ENCODE peak calls at places on chromosomes 7 and 10, in ten cellular contexts. T, V, X, B, F, M, H, I, S and D are unnamed samples.

GRCh38 chr7:16129431-16130126 is 291.8 kb downstream of the CRPPA start:
- DNase-seq in T (no peak), V (no peak), X (no peak), B (no peak), F (no peak), M (no peak), H (no peak), I (no peak), S (no peak), D (no peak)

GRCh38 chr7:118872568-118872967 is 648.1 kb downstream of the ANKRD7 start:
- DNase-seq in T (no peak), V (no peak), X (no peak), B (no peak), F (peak), M (no peak), H (no peak), I (no peak), S (peak), D (no peak)

GRCh38 chr7:18426564-18427226 is 68.9 kb upstream of the HDAC9 start:
- DNase-seq in T (no peak), V (no peak), X (no peak), B (no peak), F (no peak), M (no peak), H (no peak), I (no peak), S (no peak), D (no peak)

GRCh38 chr10:132602610-132603009 is 65.0 kb downstream of the INPP5A start:
- DNase-seq in T (no peak), V (no peak), X (no peak), B (no peak), F (no peak), M (no peak), H (no peak), I (no peak), S (no peak), D (no peak)

GRCh38 chr7:30225863-30226361 is 58.5 kb upstream of the ZNRF2 start:
- DNase-seq in T (peak), V (peak), X (peak), B (peak), F (peak), M (peak), H (no peak), I (no peak), S (peak), D (no peak)

GRCh38 chr7:10780400-10780747 is 193.3 kb upstream of the PHF14 start:
- DNase-seq in T (no peak), V (no peak), X (no peak), B (no peak), F (no peak), M (no peak), H (no peak), I (no peak), S (no peak), D (no peak)

GRCh38 chr10:132382231-132382922 is 14.6 kb upstream of the PWWP2B start:
- DNase-seq in T (no peak), V (peak), X (no peak), B (peak), F (no peak), M (no peak), H (peak), I (no peak), S (no peak), D (no peak)

GRCh38 chr10:117148284-117148683 is 10.2 kb upstream of the VAX1 start:
- DNase-seq in T (no peak), V (no peak), X (no peak), B (no peak), F (no peak), M (no peak), H (no peak), I (no peak), S (no peak), D (no peak)

GRCh38 chr10:132532784-132533560 is 4.6 kb upstream of the INPP5A start:
- DNase-seq in T (no peak), V (no peak), X (no peak), B (peak), F (no peak), M (no peak), H (peak), I (no peak), S (no peak), D (peak)

GRCh38 chr7:80954181-80954580 is 35.3 kb upstream of the SEMA3C start:
- DNase-seq in T (no peak), V (no peak), X (no peak), B (no peak), F (no peak), M (no peak), H (no peak), I (no peak), S (no peak), D (no peak)

GRCh38 chr10:96720422-96721206 is at the start of gene PIK3AP1:
- DNase-seq in T (peak), V (peak), X (peak), B (peak), F (peak), M (peak), H (peak), I (peak), S (peak), D (no peak)

GRCh38 chr7:45663167-45663921 is 89.2 kb downstream of the ADCY1 start:
- DNase-seq in T (peak), V (no peak), X (no peak), B (peak), F (peak), M (no peak), H (no peak), I (no peak), S (no peak), D (no peak)

GRCh38 chr10:115857856-115858255 is 415.1 kb downstream of the GFRA1 start:
- DNase-seq in T (no peak), V (no peak), X (no peak), B (no peak), F (no peak), M (no peak), H (no peak), I (no peak), S (no peak), D (no peak)

GRCh38 chr10:70528726-70529362 is 50.3 kb downstream of the PALD1 start:
- DNase-seq in T (no peak), V (no peak), X (peak), B (peak), F (no peak), M (no peak), H (no peak), I (no peak), S (no peak), D (no peak)

GRCh38 chr7:88363249-88363648 is 56.6 kb upstream of the STEAP4 start:
- DNase-seq in T (no peak), V (no peak), X (no peak), B (no peak), F (no peak), M (no peak), H (no peak), I (no peak), S (no peak), D (no peak)

GRCh38 chr10:133299224-133299623 is 9.4 kb downstream of the TUBGCP2 start:
- DNase-seq in T (no peak), V (no peak), X (no peak), B (no peak), F (no peak), M (no peak), H (no peak), I (no peak), S (no peak), D (no peak)

GRCh38 chr7:116167177-116167576 is 43.2 kb upstream of the TES start:
- DNase-seq in T (no peak), V (no peak), X (no peak), B (no peak), F (no peak), M (no peak), H (no peak), I (no peak), S (no peak), D (no peak)

GRCh38 chr10:75399461-75400162 is 2.0 kb downstream of the ZNF503 start:
- DNase-seq in T (peak), V (peak), X (peak), B (peak), F (peak), M (peak), H (peak), I (peak), S (peak), D (peak)

GRCh38 chr7:73952266-73952665 is 75.7 kb upstream of the ELN start:
- DNase-seq in T (no peak), V (no peak), X (no peak), B (no peak), F (no peak), M (no peak), H (no peak), I (no peak), S (no peak), D (no peak)

GRCh38 chr10:91103384-91104184 is 116.9 kb upstream of the PCGF5 start:
- DNase-seq in T (peak), V (no peak), X (peak), B (no peak), F (no peak), M (no peak), H (no peak), I (no peak), S (no peak), D (no peak)

GRCh38 chr7:130273081-130273699 is 6.5 kb downstream of the CPA2 start:
- DNase-seq in T (no peak), V (no peak), X (peak), B (no peak), F (no peak), M (no peak), H (no peak), I (no peak), S (no peak), D (no peak)

GRCh38 chr7:157656195-157656769 is 319.5 kb downstream of the DNAJB6 start:
- DNase-seq in T (no peak), V (peak), X (no peak), B (no peak), F (no peak), M (no peak), H (peak), I (no peak), S (no peak), D (no peak)

GRCh38 chr7:27073066-27073465 is 22.7 kb downstream of the HOXA1 start:
- DNase-seq in T (no peak), V (no peak), X (no peak), B (peak), F (no peak), M (no peak), H (no peak), I (no peak), S (peak), D (no peak)

GRCh38 chr10:71963756-71964668 is at the start of gene CHST3:
- DNase-seq in T (peak), V (peak), X (peak), B (peak), F (peak), M (peak), H (peak), I (no peak), S (peak), D (peak)

GRCh38 chr10:393346-393745 is 258.1 kb downstream of the ZMYND11 start:
- DNase-seq in T (no peak), V (no peak), X (no peak), B (no peak), F (no peak), M (no peak), H (no peak), I (no peak), S (no peak), D (no peak)

GRCh38 chr7:100890640-100891521 is 1.4 kb upstream of the UFSP1 start:
- DNase-seq in T (peak), V (no peak), X (peak), B (no peak), F (no peak), M (no peak), H (no peak), I (no peak), S (no peak), D (no peak)

GRCh38 chr7:37225255-37226012 is 223.2 kb downstream of the ELMO1 start:
- DNase-seq in T (no peak), V (no peak), X (no peak), B (no peak), F (no peak), M (no peak), H (no peak), I (no peak), S (no peak), D (no peak)

GRCh38 chr7:72272479-72272878 is 139.7 kb downstream of the CALN1 start:
- DNase-seq in T (no peak), V (no peak), X (no peak), B (no peak), F (no peak), M (no peak), H (no peak), I (no peak), S (no peak), D (no peak)

GRCh38 chr7:28661826-28662225 is 249.5 kb downstream of the CREB5 start:
- DNase-seq in T (no peak), V (no peak), X (no peak), B (no peak), F (no peak), M (no peak), H (no peak), I (no peak), S (no peak), D (no peak)

GRCh38 chr10:122254831-122255230 is 16.3 kb upstream of the BTBD16 start:
- DNase-seq in T (no peak), V (no peak), X (no peak), B (no peak), F (no peak), M (no peak), H (no peak), I (no peak), S (no peak), D (no peak)